ENCODE peak calls at places on chromosomes 3 and 15, in four cellular contexts. Q is neuronal stem cell, X is mesendoderm, B is H9. K is an unnamed sample.

GRCh38 chr3:194777729-194778128 is 92.0 kb downstream of the FAM43A start:
- DNase-seq in B (no peak), Q (no peak), X (no peak), K (no peak)

GRCh38 chr15:37107754-37108724 is 7.7 kb upstream of the MEIS2 start:
- DNase-seq in Q (peak), B (no peak), X (no peak), K (no peak)

GRCh38 chr3:114178770-114179368 is at the start of gene DRD3:
- DNase-seq in Q (peak), B (peak), X (peak), K (no peak)

GRCh38 chr3:124862006-124862405 is 25.2 kb downstream of the ITGB5 start:
- DNase-seq in B (no peak), X (no peak), Q (no peak), K (no peak)

GRCh38 chr15:42731461-42731860 is 5.5 kb downstream of the CDAN1 start:
- DNase-seq in B (no peak), Q (no peak), X (no peak), K (no peak)

GRCh38 chr3:111668912-111669488 is 73.9 kb upstream of the ZBED2 start:
- DNase-seq in X (peak), Q (peak), B (no peak), K (no peak)

GRCh38 chr3:40924559-40925058 is 274.7 kb upstream of the CTNNB1 start:
- DNase-seq in Q (no peak), B (no peak), X (no peak), K (no peak)

GRCh38 chr3:63228677-63229076 is 49.4 kb upstream of the SYNPR start:
- DNase-seq in B (peak), Q (peak), X (peak), K (no peak)

GRCh38 chr3:177776656-177777055 is 579.4 kb upstream of the TBL1XR1 start:
- DNase-seq in X (peak), Q (no peak), B (no peak), K (no peak)

GRCh38 chr15:71549100-71549499 is 261.3 kb upstream of the NR2E3 start:
- DNase-seq in B (no peak), X (no peak), Q (no peak), K (no peak)

GRCh38 chr3:97864-98263 is 98.7 kb upstream of the CHL1 start:
- DNase-seq in X (no peak), Q (no peak), B (no peak), K (no peak)

GRCh38 chr15:66498501-66499386 is 1.2 kb upstream of the SNAPC5 start:
- DNase-seq in Q (no peak), X (peak), B (no peak), K (no peak)

GRCh38 chr3:168052517-168052916 is 43.2 kb downstream of the GOLIM4 start:
- DNase-seq in X (no peak), B (no peak), Q (no peak), K (no peak)

GRCh38 chr15:49415638-49416037 is 7.4 kb upstream of the FGF7 start:
- DNase-seq in X (no peak), B (no peak), Q (no peak), K (no peak)

GRCh38 chr3:168071535-168071934 is 24.2 kb downstream of the GOLIM4 start:
- DNase-seq in B (no peak), X (peak), Q (no peak), K (no peak)

GRCh38 chr3:113898892-113899291 is 48.9 kb upstream of the ZDHHC23 start:
- DNase-seq in Q (no peak), X (no peak), B (no peak), K (no peak)

GRCh38 chr15:29072444-29072843 is 186.7 kb downstream of the APBA2 start:
- DNase-seq in B (no peak), X (no peak), Q (no peak), K (no peak)

GRCh38 chr15:68546318-68546717 is 32.5 kb upstream of the CORO2B start:
- DNase-seq in Q (no peak), B (no peak), X (no peak), K (no peak)

GRCh38 chr3:69012111-69012835 is 1.2 kb downstream of the EOGT start:
- DNase-seq in X (peak), B (peak), Q (no peak), K (no peak)

DNA sequence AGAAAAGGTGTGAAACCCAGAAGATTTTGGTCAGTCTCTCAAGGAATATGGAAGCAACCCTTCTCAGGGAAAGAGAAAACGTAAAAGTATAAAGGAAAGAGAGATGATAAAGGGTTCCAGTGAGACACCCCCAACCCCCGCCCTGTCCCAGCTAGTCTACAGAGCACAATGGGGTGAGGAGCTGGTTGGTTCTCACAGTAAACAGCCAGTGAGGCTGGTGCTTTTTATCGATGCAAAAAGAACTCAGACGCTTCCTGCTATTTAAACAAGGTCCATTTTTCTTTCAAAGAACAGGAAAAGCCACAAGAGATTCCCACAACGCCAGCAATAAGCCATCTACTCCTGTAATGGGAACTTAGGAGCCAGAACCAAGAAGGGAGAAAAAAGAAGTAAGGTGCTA is 65.9 kb downstream of the CHAC1 start:
- DNase-seq in X (no peak), Q (no peak), B (no peak), K (no peak)
- H3K23ac ChIP-seq in X (no peak), Q (no peak), B (no peak), K (no peak)

GRCh38 chr15:56929389-56929788 is 10.9 kb downstream of the TCF12 start:
- DNase-seq in Q (no peak), X (no peak), B (no peak), K (no peak)
- H3K27ac ChIP-seq in Q (no peak), X (no peak), B (no peak), K (no peak)

GRCh38 chr15:89770041-89770440 is 6.1 kb upstream of the MESP2 start:
- DNase-seq in B (no peak), Q (no peak), X (no peak), K (no peak)
- H2BK120ac ChIP-seq in B (no peak), Q (no peak), X (no peak), K (no peak)

DNA sequence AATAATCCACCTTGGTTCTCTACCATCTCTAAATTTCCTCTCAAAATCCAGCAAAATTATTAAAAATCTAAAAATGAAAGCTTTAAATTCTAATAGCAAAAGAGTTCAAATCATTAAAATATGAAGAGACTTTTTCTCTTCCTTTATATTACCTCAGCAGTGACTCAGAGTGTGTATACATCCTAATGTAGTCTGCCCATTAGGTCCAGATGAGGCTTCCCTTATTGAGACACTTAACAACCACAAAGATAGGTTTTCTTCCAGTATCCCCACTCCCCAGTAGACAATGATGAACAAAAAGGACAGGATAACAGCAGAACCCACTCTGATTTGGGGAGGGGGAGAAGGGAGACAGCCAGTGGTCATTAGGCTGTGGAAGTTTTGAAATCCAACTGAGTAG is 61.5 kb upstream of the DCBLD2 start:
- DNase-seq in B (no peak), X (no peak), Q (no peak), K (no peak)
- H3K23ac ChIP-seq in B (no peak), X (no peak), Q (no peak), K (no peak)

GRCh38 chr3:35640736-35641135 is 1.4 kb downstream of the ARPP21 start:
- DNase-seq in Q (no peak), X (no peak), B (no peak), K (no peak)
- H3K27ac ChIP-seq in Q (no peak), X (no peak), B (no peak), K (no peak)

GRCh38 chr3:151894219-151894618 is 20.8 kb downstream of the SUCNR1 start:
- DNase-seq in B (no peak), Q (no peak), X (no peak), K (no peak)
- H2BK120ac ChIP-seq in B (no peak), Q (no peak), X (no peak), K (no peak)